ENCODE peak calls at places on chromosomes 16 and 17, in seven cellular contexts. F is heart left ventricle; P is aorta; S is thoracic aorta; O is spleen; Y is CD4-positive, CD25-positive, alpha-beta regulatory T cell; B is Panc1. T is an unnamed sample. For H3K9me3, the result is how much of the 10 kb centered on the place peaks cover.

GRCh38 chr16:55480228-55480655 is 1.2 kb downstream of the MMP2 start:
- DNase-seq in F (peak), P (peak), S (peak), O (no peak), Y (no peak), B (no peak), T (no peak)

GRCh38 chr16:68655806-68656205 is 10.7 kb downstream of the CDH3 start:
- DNase-seq in F (no peak), P (no peak), S (no peak), O (no peak), Y (no peak), B (no peak), T (no peak)

GRCh38 chr17:21351366-21352065 is 24.6 kb upstream of the KCNJ12 start:
- DNase-seq in F (no peak), P (peak), S (no peak), O (peak), Y (no peak), B (no peak), T (no peak)

GRCh38 chr16:69542974-69543373 is 22.8 kb upstream of the NFAT5 start:
- DNase-seq in F (no peak), P (no peak), S (no peak), O (no peak), Y (no peak), B (no peak), T (no peak)

GRCh38 chr17:75478508-75478907 is 22.1 kb downstream of the TMEM94 start:
- DNase-seq in F (no peak), P (no peak), S (no peak), O (no peak), Y (no peak), B (no peak), T (no peak)

GRCh38 chr16:4908854-4909401 is 28.0 kb downstream of the PPL start:
- DNase-seq in F (no peak), P (no peak), S (no peak), O (no peak), Y (no peak), B (no peak), T (no peak)

GRCh38 chr17:82064433-82065192 is 991 bp downstream of the DUS1L start:
- DNase-seq in F (no peak), P (no peak), S (no peak), O (no peak), Y (no peak), B (no peak), T (no peak)

GRCh38 chr16:81616321-81617020 is 162.6 kb upstream of the PLCG2 start:
- DNase-seq in F (peak), P (peak), S (no peak), O (peak), Y (peak), B (no peak), T (peak)

GRCh38 chr16:19031738-19032137 is 35.7 kb upstream of the COQ7 start:
- DNase-seq in F (no peak), P (no peak), S (no peak), O (no peak), Y (no peak), B (no peak), T (no peak)

GRCh38 chr17:79065105-79065670 is 9.4 kb upstream of the ENGASE start:
- DNase-seq in F (no peak), P (peak), S (no peak), O (peak), Y (peak), B (no peak), T (peak)

GRCh38 chr16:59635674-59636073 is 901.6 kb upstream of the GOT2 start:
- DNase-seq in F (no peak), P (no peak), S (no peak), O (no peak), Y (no peak), B (no peak), T (no peak)

GRCh38 chr17:5184284-5184683 is 7.4 kb downstream of the ZNF594 start:
- DNase-seq in F (no peak), P (no peak), S (no peak), O (no peak), Y (no peak), B (no peak), T (peak)
- H3K9me3 ChIP-seq in F (half or more), P (under half), S (half or more), O (half or more), Y (half or more), B (half or more), T (under half)

GRCh38 chr17:9256944-9257629 is 235.8 kb downstream of the NTN1 start:
- DNase-seq in F (no peak), P (no peak), S (no peak), O (no peak), Y (no peak), B (peak), T (no peak)
- H3K4me3 ChIP-seq in F (no peak), P (no peak), S (no peak), O (no peak), Y (no peak), B (no peak), T (no peak)

GRCh38 chr16:73171901-73172619 is 124.1 kb upstream of the ZFHX3 start:
- DNase-seq in F (peak), P (no peak), S (no peak), O (no peak), Y (no peak), B (no peak), T (no peak)
- H3K9me3 ChIP-seq in F (under half), P (under half), S (under half), O (under half), Y (under half), B (under half), T (under half)

DNA sequence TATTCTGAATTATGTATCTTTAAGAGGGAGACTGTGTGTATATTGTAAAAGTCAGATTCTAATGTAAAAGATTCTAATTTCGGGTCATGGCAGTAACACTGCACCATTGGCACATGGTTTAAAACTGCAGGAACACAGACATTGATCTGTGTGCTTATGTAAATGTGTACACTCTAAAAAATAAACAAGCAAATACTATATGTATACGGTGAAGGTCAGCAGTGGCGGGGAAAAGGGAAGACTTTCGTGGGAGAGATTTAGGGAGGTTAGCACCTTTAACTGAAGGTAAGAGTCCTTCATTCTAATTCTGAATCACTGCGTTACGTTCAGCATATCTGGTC is 157.8 kb upstream of the FAM20A start:
- DNase-seq in F (no peak), P (no peak), S (no peak), O (no peak), Y (no peak), B (no peak), T (no peak)
- H3K4me3 ChIP-seq in F (no peak), P (no peak), S (no peak), O (no peak), Y (no peak), B (no peak), T (no peak)

T was measured in CD4-positive, alpha-beta memory T cell.